ENCODE peak calls at places on chromosomes 11 and 22, in seven cellular contexts. O, A, P, Y, S, Z and U are unnamed samples.

GRCh38 chr11:29685361-29685760 is 331.5 kb downstream of the KCNA4 start:
- DNase-seq in O (no peak), A (no peak), P (no peak), Y (no peak), S (no peak), Z (no peak), U (no peak)

GRCh38 chr11:128039140-128040021 is 548.0 kb downstream of the ETS1 start:
- DNase-seq in O (no peak), A (peak; percentile 48), P (peak; percentile 74), Y (no peak), S (no peak), Z (no peak), U (no peak)

GRCh38 chr11:129259950-129260349 is 67.8 kb upstream of the ARHGAP32 start:
- DNase-seq in O (peak; percentile 95), A (no peak), P (no peak), Y (no peak), S (no peak), Z (no peak), U (no peak)

GRCh38 chr11:72584293-72584921 is 89.8 kb downstream of the PDE2A start:
- DNase-seq in O (no peak), A (peak; percentile 60), P (no peak), Y (peak; percentile 83), S (no peak), Z (no peak), U (no peak)

GRCh38 chr11:76768091-76769047 is 14.8 kb upstream of the TSKU start:
- DNase-seq in O (peak; percentile 29), A (peak; percentile 66), P (peak; percentile 71), Y (peak; percentile 83), S (no peak), Z (no peak), U (no peak)

GRCh38 chr22:38696606-38697005 is 4.1 kb downstream of the JOSD1 start:
- DNase-seq in O (peak; percentile 53), A (no peak), P (peak; percentile 92), Y (no peak), S (peak; percentile 68), Z (no peak), U (no peak)

GRCh38 chr22:44585559-44586121 is 87.6 kb upstream of the RTL6 start:
- DNase-seq in O (no peak), A (no peak), P (no peak), Y (peak; percentile 56), S (no peak), Z (no peak), U (no peak)

GRCh38 chr22:20319041-20319744 is 667 bp downstream of the DGCR6L start:
- DNase-seq in O (no peak), A (no peak), P (peak; percentile 32), Y (peak; percentile 60), S (no peak), Z (no peak), U (no peak)

GRCh38 chr22:26851125-26851524 is 193.7 kb downstream of the MIAT start:
- DNase-seq in O (no peak), A (no peak), P (no peak), Y (no peak), S (no peak), Z (no peak), U (no peak)

GRCh38 chr11:59142530-59143507 is at the start of gene FAM111A:
- DNase-seq in O (peak; percentile 78), A (peak; percentile 93), P (peak; percentile 91), Y (peak; percentile 94), S (peak; percentile 83), Z (peak; percentile 53), U (no peak)
- TF ChIP-seq POLR2AphosphoS5 in O (no peak), A (peak; percentile 71), P (peak; percentile 77), Y (peak; percentile 65), S (peak; percentile 36), Z (peak; percentile 45), U (no peak)

DNA sequence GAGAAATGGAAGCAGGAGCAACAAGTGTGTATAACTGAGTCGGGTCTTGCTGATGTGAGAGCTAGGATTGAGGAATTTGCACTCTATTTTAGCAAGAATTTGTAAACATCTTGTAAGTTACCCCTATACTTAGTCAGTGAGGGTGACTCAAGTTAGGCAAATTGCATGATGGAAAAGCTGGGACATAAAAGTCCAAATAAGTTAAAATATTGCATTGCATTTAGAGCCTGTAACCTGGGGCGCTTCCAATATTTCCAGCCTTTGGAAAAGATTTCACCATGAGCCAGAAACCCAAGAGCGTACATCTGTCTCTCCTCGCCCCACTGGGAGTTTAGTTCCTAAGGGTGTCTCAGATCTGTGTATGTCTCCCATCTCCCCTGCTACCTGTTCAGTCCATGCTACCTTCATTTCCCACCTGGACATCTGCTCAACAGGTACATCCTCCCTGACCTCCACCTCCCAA is 37.0 kb upstream of the ACCSL start:
- DNase-seq in O (no peak), A (no peak), P (no peak), Y (peak; percentile 53), S (no peak), Z (no peak), U (no peak)
- TF ChIP-seq POLR2AphosphoS5 in O (no peak), A (no peak), P (no peak), Y (no peak), S (no peak), Z (no peak), U (no peak)

GRCh38 chr11:85709983-85710382 is 24.0 kb upstream of the CCDC89 start:
- DNase-seq in O (no peak), A (no peak), P (no peak), Y (no peak), S (no peak), Z (no peak), U (no peak)
- TF ChIP-seq POLR2AphosphoS5 in O (no peak), A (no peak), P (no peak), Y (no peak), S (no peak), Z (no peak), U (no peak)

GRCh38 chr11:4093519-4094347 is 866 bp upstream of the RRM1 start:
- DNase-seq in O (no peak), A (no peak), P (no peak), Y (no peak), S (no peak), Z (no peak), U (no peak)

GRCh38 chr11:4095509-4096230 is 1.1 kb downstream of the RRM1 start:
- DNase-seq in O (peak; percentile 44), A (no peak), P (peak; percentile 20), Y (no peak), S (no peak), Z (no peak), U (no peak)

GRCh38 chr11:4094348-4095291 is at the start of gene RRM1:
- DNase-seq in O (peak; percentile 94), A (peak; percentile 94), P (peak; percentile 98), Y (peak; percentile 98), S (peak; percentile 93), Z (peak; percentile 81), U (peak; percentile 89)

GRCh38 chr11:4102711-4103110 is 8.1 kb downstream of the RRM1 start:
- DNase-seq in O (no peak), A (no peak), P (no peak), Y (no peak), S (no peak), Z (no peak), U (no peak)

GRCh38 chr11:4098026-4098621 is 3.5 kb downstream of the RRM1 start:
- DNase-seq in O (no peak), A (no peak), P (no peak), Y (no peak), S (no peak), Z (no peak), U (no peak)
- TF ChIP-seq POLR2AphosphoS5 in O (no peak), A (no peak), P (no peak), Y (no peak), S (no peak), Z (no peak), U (no peak)

DNA sequence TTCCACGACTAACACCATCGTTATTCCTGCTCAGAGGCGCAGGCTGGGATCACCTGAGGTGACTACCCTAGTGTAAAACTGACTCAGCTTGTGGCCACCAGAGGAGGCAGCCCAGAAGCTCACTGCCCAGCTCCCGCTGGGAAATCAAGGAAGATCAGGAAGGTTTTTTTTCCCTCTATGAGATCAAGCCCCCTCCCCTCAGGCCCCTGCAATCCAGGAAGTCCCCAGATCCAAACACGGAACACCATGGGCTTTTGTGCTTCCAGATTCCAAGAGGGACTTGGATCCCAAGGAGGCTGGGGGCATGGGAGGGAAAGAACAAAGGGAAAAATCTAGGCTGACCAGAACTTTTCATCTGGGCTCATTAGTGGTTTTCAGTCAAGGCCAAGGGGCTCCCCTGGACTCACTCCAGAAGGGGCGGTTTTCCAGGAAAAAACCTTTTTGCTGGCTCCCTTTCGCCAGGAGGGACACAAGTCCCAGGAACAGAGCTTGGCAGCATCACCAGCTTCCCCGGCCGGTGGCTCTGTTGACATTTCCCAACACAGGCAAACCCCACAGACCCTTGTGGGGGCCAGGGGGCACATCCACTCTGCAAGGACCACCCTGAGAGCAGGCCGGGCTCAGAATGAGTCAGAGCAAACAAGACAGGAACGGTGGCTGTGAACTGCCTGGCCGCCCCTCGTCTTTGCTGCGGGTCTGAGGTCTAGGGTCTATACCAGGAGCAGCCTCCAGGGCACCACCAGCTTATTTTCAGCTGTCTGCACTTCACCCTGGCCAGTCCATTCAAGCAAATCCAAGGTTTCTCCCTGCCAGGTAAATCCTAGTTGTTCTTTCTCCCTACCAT is 36.8 kb downstream of the MYH9 start:
- DNase-seq in O (peak; percentile 91), A (no peak), P (peak; percentile 56), Y (no peak), S (no peak), Z (no peak), U (no peak)
- TF ChIP-seq POLR2AphosphoS5 in O (no peak), A (no peak), P (no peak), Y (peak; percentile 32), S (no peak), Z (no peak), U (no peak)

GRCh38 chr11:123063396-123064267 is 1.7 kb upstream of the HSPA8 start:
- DNase-seq in O (peak; percentile 64), A (peak; percentile 52), P (peak; percentile 77), Y (peak; percentile 79), S (no peak), Z (no peak), U (no peak)
- TF ChIP-seq POLR2AphosphoS5 in O (no peak), A (peak; percentile 6), P (peak; percentile 19), Y (peak; percentile 44), S (peak; percentile 17), Z (peak; percentile 1), U (no peak)

GRCh38 chr11:18404062-18404461 is 8.1 kb upstream of the LDHC start:
- DNase-seq in O (no peak), A (no peak), P (no peak), Y (no peak), S (no peak), Z (no peak), U (no peak)
- TF ChIP-seq POLR2AphosphoS5 in O (peak; percentile 24), A (no peak), P (no peak), Y (no peak), S (no peak), Z (no peak), U (no peak)

GRCh38 chr11:124892750-124893454 is 4.8 kb downstream of the ROBO4 start:
- DNase-seq in O (no peak), A (no peak), P (peak; percentile 52), Y (peak; percentile 67), S (no peak), Z (peak; percentile 2), U (no peak)
- TF ChIP-seq POLR2AphosphoS5 in O (no peak), A (no peak), P (no peak), Y (no peak), S (no peak), Z (no peak), U (no peak)

GRCh38 chr11:113645593-113646349 is 60.3 kb downstream of the TMPRSS5 start:
- DNase-seq in O (no peak), A (no peak), P (no peak), Y (no peak), S (no peak), Z (no peak), U (no peak)
- TF ChIP-seq POLR2AphosphoS5 in O (no peak), A (no peak), P (no peak), Y (no peak), S (no peak), Z (no peak), U (no peak)